ENCODE peak calls at places on chromosomes 11 and 22, in six cellular contexts. One of them, this sample, is unnamed.

GRCh38 chr11:45538363-45538762 is 127.1 kb downstream of the CHST1 start:
- DNase-seq in OCI-LY7: no peak
- DNase-seq in transverse colon: no peak
- DNase-seq in nephron progenitor cell: no peak
- DNase-seq in stomach: no peak
- DNase-seq in neural crest cell: no peak
- DNase-seq in this sample: no peak

GRCh38 chr11:47183031-47183856 is 3.0 kb downstream of the PACSIN3 start:
- DNase-seq in OCI-LY7: no peak
- DNase-seq in nephron progenitor cell: no peak
- DNase-seq in neural crest cell: no peak
- DNase-seq in transverse colon: no peak
- DNase-seq in stomach: no peak
- DNase-seq in this sample: no peak

GRCh38 chr22:40819741-40820140 is 595 bp upstream of the SLC25A17 start:
- DNase-seq in transverse colon: no peak
- DNase-seq in nephron progenitor cell: no peak
- DNase-seq in OCI-LY7: peak; percentile 24
- DNase-seq in neural crest cell: no peak
- DNase-seq in stomach: no peak
- DNase-seq in this sample: peak; percentile 18

GRCh38 chr11:64340671-64341335 is 799 bp downstream of the CCDC88B start:
- DNase-seq in stomach: peak; percentile 61
- DNase-seq in neural crest cell: peak; percentile 62
- DNase-seq in nephron progenitor cell: peak; percentile 87
- DNase-seq in OCI-LY7: peak; percentile 78
- DNase-seq in transverse colon: peak; percentile 87
- DNase-seq in this sample: peak; percentile 93

GRCh38 chr11:72524711-72525110 is 90.4 kb upstream of the CLPB start:
- DNase-seq in transverse colon: no peak
- DNase-seq in nephron progenitor cell: no peak
- DNase-seq in neural crest cell: no peak
- DNase-seq in OCI-LY7: no peak
- DNase-seq in stomach: no peak
- DNase-seq in this sample: no peak

GRCh38 chr11:107750313-107750712 is 38.5 kb upstream of the SLN start:
- DNase-seq in transverse colon: no peak
- DNase-seq in neural crest cell: no peak
- DNase-seq in nephron progenitor cell: no peak
- DNase-seq in stomach: no peak
- DNase-seq in OCI-LY7: no peak
- DNase-seq in this sample: no peak

GRCh38 chr11:121930004-121930965 is 185.7 kb downstream of the BLID start:
- DNase-seq in nephron progenitor cell: peak; percentile 25
- DNase-seq in OCI-LY7: no peak
- DNase-seq in neural crest cell: no peak
- DNase-seq in stomach: no peak
- DNase-seq in transverse colon: no peak
- DNase-seq in this sample: no peak

GRCh38 chr11:132475046-132475445 is 1057.3 kb downstream of the OPCML start:
- DNase-seq in OCI-LY7: no peak
- DNase-seq in neural crest cell: no peak
- DNase-seq in nephron progenitor cell: no peak
- DNase-seq in transverse colon: no peak
- DNase-seq in stomach: no peak
- DNase-seq in this sample: no peak

GRCh38 chr11:70680781-70681281 is 282.5 kb downstream of the CTTN start:
- DNase-seq in neural crest cell: no peak
- DNase-seq in stomach: no peak
- DNase-seq in nephron progenitor cell: no peak
- DNase-seq in OCI-LY7: no peak
- DNase-seq in transverse colon: no peak
- DNase-seq in this sample: peak; percentile 59

GRCh38 chr11:100830978-100831732 is 144.1 kb downstream of the ARHGAP42 start:
- DNase-seq in transverse colon: no peak
- DNase-seq in nephron progenitor cell: no peak
- DNase-seq in OCI-LY7: no peak
- DNase-seq in neural crest cell: no peak
- DNase-seq in stomach: no peak
- DNase-seq in this sample: no peak

GRCh38 chr11:2521681-2522630 is 77.1 kb downstream of the KCNQ1 start:
- DNase-seq in nephron progenitor cell: no peak
- DNase-seq in neural crest cell: no peak
- DNase-seq in transverse colon: peak; percentile 3
- DNase-seq in stomach: peak; percentile 17
- DNase-seq in OCI-LY7: no peak
- DNase-seq in this sample: no peak

GRCh38 chr11:70577948-70578347 is 179.6 kb downstream of the CTTN start:
- DNase-seq in stomach: no peak
- DNase-seq in OCI-LY7: no peak
- DNase-seq in transverse colon: no peak
- DNase-seq in nephron progenitor cell: no peak
- DNase-seq in neural crest cell: no peak
- DNase-seq in this sample: no peak

GRCh38 chr11:134727204-134727603 is 315.2 kb upstream of the B3GAT1 start:
- DNase-seq in neural crest cell: no peak
- DNase-seq in OCI-LY7: no peak
- DNase-seq in nephron progenitor cell: no peak
- DNase-seq in stomach: no peak
- DNase-seq in transverse colon: no peak
- DNase-seq in this sample: no peak

GRCh38 chr11:134727636-134728035 is 315.6 kb upstream of the B3GAT1 start:
- DNase-seq in neural crest cell: no peak
- DNase-seq in transverse colon: no peak
- DNase-seq in nephron progenitor cell: no peak
- DNase-seq in OCI-LY7: no peak
- DNase-seq in stomach: no peak
- DNase-seq in this sample: no peak

GRCh38 chr11:134724779-134725140 is 312.7 kb upstream of the B3GAT1 start:
- DNase-seq in transverse colon: no peak
- DNase-seq in nephron progenitor cell: no peak
- DNase-seq in OCI-LY7: no peak
- DNase-seq in stomach: no peak
- DNase-seq in neural crest cell: no peak
- DNase-seq in this sample: no peak

GRCh38 chr11:134725211-134725610 is 313.2 kb upstream of the B3GAT1 start:
- DNase-seq in neural crest cell: no peak
- DNase-seq in OCI-LY7: no peak
- DNase-seq in nephron progenitor cell: no peak
- DNase-seq in stomach: no peak
- DNase-seq in transverse colon: no peak
- DNase-seq in this sample: no peak

DNA sequence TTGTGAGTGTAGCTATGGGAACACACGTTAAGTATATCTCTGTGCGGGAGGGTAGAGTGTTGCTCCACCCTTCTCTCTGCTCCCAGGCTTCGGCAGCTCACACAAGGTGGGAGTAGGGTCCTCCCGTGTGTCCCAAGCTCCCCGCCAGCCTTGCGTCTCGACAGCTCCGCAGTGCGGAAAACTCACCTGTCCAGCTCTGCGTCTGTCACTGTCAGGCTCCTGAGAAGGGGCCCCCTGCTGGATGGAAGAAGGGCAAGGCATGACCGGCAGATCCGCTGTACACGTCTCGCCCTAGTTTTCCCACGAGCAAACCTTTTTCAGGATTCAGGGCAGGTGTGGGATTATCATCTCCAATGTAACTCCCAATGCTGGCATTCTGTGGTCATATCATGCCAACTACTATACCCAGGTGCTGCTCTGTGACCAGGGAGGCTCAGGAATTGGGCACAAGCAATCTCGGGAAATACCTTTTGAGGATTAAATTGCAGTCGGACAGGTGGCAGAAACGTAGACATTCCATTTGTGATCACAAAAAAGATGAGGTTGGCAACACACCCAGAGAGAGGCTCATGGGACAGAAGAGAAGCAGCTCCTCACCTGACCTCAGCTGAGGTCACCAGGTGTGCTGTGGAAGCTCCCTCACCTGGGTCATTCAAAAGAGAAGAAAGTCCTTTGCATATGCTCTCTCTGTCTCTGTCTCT is 314.0 kb upstream of the B3GAT1 start:
- DNase-seq in neural crest cell: no peak
- DNase-seq in OCI-LY7: no peak
- DNase-seq in stomach: peak; percentile 48
- DNase-seq in transverse colon: peak; percentile 24
- DNase-seq in nephron progenitor cell: peak; percentile 33
- DNase-seq in this sample: no peak
- TF ChIP-seq CTCF in neural crest cell: peak; percentile 65
- TF ChIP-seq CTCF in OCI-LY7: peak; percentile 20
- TF ChIP-seq CTCF in stomach: no peak
- TF ChIP-seq CTCF in transverse colon: no peak
- TF ChIP-seq CTCF in nephron progenitor cell: peak; percentile 38
- TF ChIP-seq CTCF in this sample: no peak

GRCh38 chr11:61507962-61508824 is at the start of gene LRRC10B:
- DNase-seq in OCI-LY7: no peak
- DNase-seq in nephron progenitor cell: peak; percentile 86
- DNase-seq in neural crest cell: peak; percentile 49
- DNase-seq in transverse colon: peak; percentile 85
- DNase-seq in stomach: no peak
- DNase-seq in this sample: peak; percentile 60
- TF ChIP-seq CTCF in OCI-LY7: no peak
- TF ChIP-seq CTCF in nephron progenitor cell: no peak
- TF ChIP-seq CTCF in neural crest cell: no peak
- TF ChIP-seq CTCF in transverse colon: no peak
- TF ChIP-seq CTCF in stomach: no peak
- TF ChIP-seq CTCF in this sample: no peak

DNA sequence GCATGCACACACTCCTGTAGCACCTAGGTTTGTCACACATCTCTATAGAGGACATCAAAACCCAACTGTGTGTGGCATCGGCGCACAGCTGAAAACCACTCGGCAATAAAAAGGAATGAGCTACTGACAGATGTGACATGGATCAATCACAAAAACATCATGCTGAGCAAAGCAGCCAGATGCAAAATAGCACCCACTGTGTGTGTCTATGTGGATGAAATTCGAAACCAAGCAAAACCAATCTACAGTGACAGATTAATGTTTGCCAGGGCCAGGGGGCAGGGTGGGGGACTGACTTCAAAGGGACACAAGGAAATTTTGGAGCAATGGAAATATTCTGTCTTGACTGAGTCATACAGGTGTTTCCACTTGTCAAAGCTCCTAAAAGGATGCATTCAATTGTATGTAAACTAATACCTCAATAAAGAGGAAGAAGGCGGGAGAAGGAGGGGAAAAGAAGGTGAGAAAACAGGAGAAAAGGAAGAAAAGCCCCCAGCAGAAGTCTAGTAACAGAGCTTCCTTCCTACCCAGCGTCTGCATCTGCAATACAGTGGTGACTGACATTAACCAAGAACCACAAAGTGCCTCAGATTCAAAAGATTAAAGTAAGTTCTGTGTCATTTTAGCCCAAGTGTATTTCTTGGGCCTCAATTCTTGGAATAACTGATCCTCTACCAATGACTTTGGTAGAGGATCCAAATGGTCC is 49.8 kb downstream of the PACSIN2 start:
- DNase-seq in stomach: no peak
- DNase-seq in OCI-LY7: no peak
- DNase-seq in nephron progenitor cell: peak; percentile 53
- DNase-seq in transverse colon: no peak
- DNase-seq in neural crest cell: no peak
- DNase-seq in this sample: peak; percentile 72
- TF ChIP-seq CTCF in stomach: no peak
- TF ChIP-seq CTCF in OCI-LY7: no peak
- TF ChIP-seq CTCF in nephron progenitor cell: no peak
- TF ChIP-seq CTCF in transverse colon: no peak
- TF ChIP-seq CTCF in neural crest cell: no peak
- TF ChIP-seq CTCF in this sample: no peak

GRCh38 chr22:27825174-27825573 is 23.6 kb upstream of the MN1 start:
- DNase-seq in transverse colon: no peak
- DNase-seq in nephron progenitor cell: no peak
- DNase-seq in OCI-LY7: peak; percentile 12
- DNase-seq in stomach: no peak
- DNase-seq in neural crest cell: peak; percentile 31
- DNase-seq in this sample: peak; percentile 50
- TF ChIP-seq CTCF in transverse colon: no peak
- TF ChIP-seq CTCF in nephron progenitor cell: peak; percentile 31
- TF ChIP-seq CTCF in OCI-LY7: peak; percentile 79
- TF ChIP-seq CTCF in stomach: no peak
- TF ChIP-seq CTCF in neural crest cell: peak; percentile 53
- TF ChIP-seq CTCF in this sample: peak; percentile 50

DNA sequence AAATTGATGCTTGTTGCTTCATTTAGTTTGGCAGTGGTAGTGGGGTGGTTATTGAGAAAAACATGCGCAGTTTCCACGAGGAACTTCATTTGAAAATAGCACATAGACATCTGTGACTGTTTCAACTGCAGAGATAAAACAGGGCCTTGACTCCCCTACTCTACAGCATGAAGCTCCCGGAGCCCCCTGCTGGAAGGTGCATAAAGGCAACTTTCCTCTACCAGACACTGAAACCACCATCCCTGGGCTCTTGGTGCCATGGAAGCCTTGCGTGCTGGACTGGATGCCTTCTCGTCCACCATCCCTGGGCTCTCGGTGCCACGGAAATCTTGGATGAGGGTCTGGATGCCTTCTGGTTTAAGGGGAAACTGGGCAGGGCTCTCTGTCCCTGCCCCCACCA is 195.8 kb downstream of the CSNK2A3 start:
- DNase-seq in neural crest cell: peak; percentile 34
- DNase-seq in OCI-LY7: peak; percentile 40
- DNase-seq in nephron progenitor cell: peak; percentile 42
- DNase-seq in stomach: no peak
- DNase-seq in transverse colon: no peak
- DNase-seq in this sample: peak; percentile 64
- TF ChIP-seq CTCF in neural crest cell: peak; percentile 60
- TF ChIP-seq CTCF in OCI-LY7: peak; percentile 72
- TF ChIP-seq CTCF in nephron progenitor cell: peak; percentile 46
- TF ChIP-seq CTCF in stomach: no peak
- TF ChIP-seq CTCF in transverse colon: peak; percentile 12
- TF ChIP-seq CTCF in this sample: peak; percentile 46

GRCh38 chr22:27801616-27802388 is at the start of gene MN1:
- DNase-seq in stomach: peak; percentile 48
- DNase-seq in transverse colon: peak; percentile 25
- DNase-seq in OCI-LY7: no peak
- DNase-seq in nephron progenitor cell: peak; percentile 75
- DNase-seq in neural crest cell: peak; percentile 66
- DNase-seq in this sample: peak; percentile 46
- TF ChIP-seq CTCF in stomach: no peak
- TF ChIP-seq CTCF in transverse colon: no peak
- TF ChIP-seq CTCF in OCI-LY7: no peak
- TF ChIP-seq CTCF in nephron progenitor cell: no peak
- TF ChIP-seq CTCF in neural crest cell: no peak
- TF ChIP-seq CTCF in this sample: no peak

DNA sequence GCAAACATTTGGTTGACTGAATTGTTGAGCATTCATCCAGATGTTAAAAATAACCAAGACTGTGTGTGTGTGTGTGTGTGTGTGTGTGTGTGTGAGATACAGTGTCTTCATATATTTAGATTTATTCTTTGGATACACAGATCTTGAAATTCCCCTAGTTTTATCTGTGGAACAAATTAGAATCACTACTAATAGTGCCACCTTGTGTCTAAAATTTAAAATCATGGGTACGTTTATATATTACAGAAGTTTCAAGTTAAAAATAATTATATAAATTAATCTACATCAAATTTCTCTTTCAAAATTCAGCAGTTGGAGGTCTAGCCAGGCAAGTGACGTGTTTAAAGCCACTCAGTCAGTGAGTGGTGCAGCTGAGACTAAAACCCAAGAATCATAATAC is 1566.2 kb upstream of the TENM4 start:
- DNase-seq in OCI-LY7: no peak
- DNase-seq in nephron progenitor cell: no peak
- DNase-seq in neural crest cell: no peak
- DNase-seq in stomach: no peak
- DNase-seq in transverse colon: no peak
- DNase-seq in this sample: no peak
- TF ChIP-seq CTCF in OCI-LY7: peak; percentile 54
- TF ChIP-seq CTCF in nephron progenitor cell: no peak
- TF ChIP-seq CTCF in neural crest cell: peak; percentile 55
- TF ChIP-seq CTCF in stomach: no peak
- TF ChIP-seq CTCF in transverse colon: no peak
- TF ChIP-seq CTCF in this sample: no peak

GRCh38 chr11:114326776-114327175 is 30.6 kb downstream of the NNMT start:
- DNase-seq in nephron progenitor cell: no peak
- DNase-seq in transverse colon: no peak
- DNase-seq in OCI-LY7: no peak
- DNase-seq in neural crest cell: no peak
- DNase-seq in stomach: no peak
- DNase-seq in this sample: no peak
- TF ChIP-seq CTCF in nephron progenitor cell: no peak
- TF ChIP-seq CTCF in transverse colon: no peak
- TF ChIP-seq CTCF in OCI-LY7: no peak
- TF ChIP-seq CTCF in neural crest cell: no peak
- TF ChIP-seq CTCF in stomach: no peak
- TF ChIP-seq CTCF in this sample: no peak